ENCODE peak calls at places on chromosome 12, in four cellular contexts. L is CD8-positive, alpha-beta T cell; N is cardiac fibroblast; P is naive thymus-derived CD4-positive, alpha-beta T cell. Q is an unnamed sample.

GRCh38 chr12:92290016-92290685 is 144.5 kb upstream of the BTG1 start:
- DNase-seq in L (no peak), N (peak), P (no peak), Q (peak)

GRCh38 chr12:7667025-7667575 is 1.4 kb upstream of the APOBEC1 start:
- DNase-seq in L (no peak), N (no peak), P (no peak), Q (peak)

GRCh38 chr12:76927170-76927784 is 48.5 kb upstream of the CSRP2 start:
- DNase-seq in L (no peak), N (peak), P (no peak), Q (peak)

GRCh38 chr12:2013527-2014223 is 9.4 kb upstream of the DCP1B start:
- DNase-seq in L (no peak), N (no peak), P (no peak), Q (peak)

GRCh38 chr12:116708826-116709756 is 28.8 kb downstream of the SPRING1 start:
- DNase-seq in L (peak), N (peak), P (peak), Q (peak)

GRCh38 chr12:2652011-2652400 is 142.8 kb upstream of the FKBP4 start:
- DNase-seq in L (no peak), N (no peak), P (no peak), Q (no peak)

GRCh38 chr12:62075860-62076259 is 184.3 kb upstream of the USP15 start:
- DNase-seq in L (no peak), N (no peak), P (no peak), Q (no peak)

GRCh38 chr12:81086342-81086741 is 8.5 kb downstream of the ACSS3 start:
- DNase-seq in L (no peak), N (no peak), P (no peak), Q (no peak)

GRCh38 chr12:38664661-38665269 is 240.6 kb downstream of the CPNE8 start:
- DNase-seq in L (no peak), N (peak), P (no peak), Q (peak)

GRCh38 chr12:57736743-57737466 is 1.6 kb downstream of the AGAP2 start:
- DNase-seq in L (no peak), N (no peak), P (no peak), Q (peak)
- H3K4me3 ChIP-seq in L (no peak), N (no peak), P (no peak), Q (no peak)

DNA sequence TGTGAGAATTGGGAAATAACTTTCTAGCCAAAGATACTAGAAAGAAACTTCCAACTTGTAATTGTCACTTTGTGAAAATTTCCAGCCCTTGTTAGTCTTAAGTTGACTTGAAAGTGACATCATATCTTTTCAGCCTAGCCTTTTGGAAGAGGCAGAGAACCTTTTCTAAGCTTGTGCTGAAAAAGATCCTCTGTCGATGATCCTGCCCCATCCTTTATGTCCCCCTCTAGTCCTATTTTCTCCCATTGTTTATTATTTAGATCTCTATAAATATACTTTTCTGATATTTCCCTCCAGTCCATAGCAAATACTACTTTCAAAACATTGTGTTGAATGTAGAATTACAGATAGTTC is 2.8 kb downstream of the CHST11 start:
- DNase-seq in L (no peak), N (no peak), P (no peak), Q (peak)
- H3K4me3 ChIP-seq in L (peak), N (no peak), P (peak), Q (peak)

GRCh38 chr12:65715976-65716375 is 108.3 kb upstream of the HMGA2 start:
- DNase-seq in L (no peak), N (no peak), P (no peak), Q (no peak)
- H3K4me3 ChIP-seq in L (no peak), N (no peak), P (no peak), Q (no peak)

GRCh38 chr12:22321620-22322019 is 12.9 kb downstream of the ST8SIA1 start:
- DNase-seq in L (peak), N (peak), P (no peak), Q (peak)

GRCh38 chr12:22318122-22318737 is 16.3 kb downstream of the ST8SIA1 start:
- DNase-seq in L (no peak), N (peak), P (no peak), Q (peak)

GRCh38 chr12:22321018-22321605 is 13.4 kb downstream of the ST8SIA1 start:
- DNase-seq in L (no peak), N (no peak), P (no peak), Q (no peak)
- H3K4me3 ChIP-seq in L (no peak), N (no peak), P (no peak), Q (no peak)

DNA sequence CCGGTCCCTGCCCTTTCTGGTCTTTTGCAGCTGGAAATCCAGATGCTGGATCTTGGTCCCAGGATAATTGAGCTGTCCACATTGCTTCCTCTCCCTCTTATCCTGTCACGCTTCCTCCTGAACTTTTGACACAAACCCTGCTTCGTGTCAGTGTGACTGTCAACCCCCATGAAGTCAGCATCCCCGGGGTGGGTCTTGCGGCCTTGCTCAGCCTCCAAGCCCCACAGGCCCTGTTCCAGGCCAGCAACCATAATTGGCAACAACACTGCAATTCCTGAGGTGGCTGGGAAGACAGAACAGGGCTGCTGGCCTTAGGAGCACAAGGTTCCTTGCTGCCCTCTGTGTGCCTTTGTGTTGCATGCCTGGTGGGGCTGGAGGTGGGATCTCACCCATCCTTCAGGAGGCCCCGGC is 74.9 kb downstream of the NTF3 start:
- DNase-seq in L (no peak), N (no peak), P (no peak), Q (peak)
- H3K4me3 ChIP-seq in L (no peak), N (no peak), P (no peak), Q (no peak)

GRCh38 chr12:47814539-47815170 is 5.0 kb downstream of the HDAC7 start:
- DNase-seq in L (no peak), N (no peak), P (no peak), Q (no peak)
- H3K4me3 ChIP-seq in L (no peak), N (no peak), P (no peak), Q (no peak)

GRCh38 chr12:106141452-106141851 is 2.7 kb upstream of the NUAK1 start:
- DNase-seq in L (no peak), N (no peak), P (no peak), Q (peak)
- H3K4me3 ChIP-seq in L (no peak), N (no peak), P (no peak), Q (peak)

GRCh38 chr12:101981868-101982267 is 79.9 kb downstream of the WASHC3 start:
- DNase-seq in L (no peak), N (no peak), P (no peak), Q (no peak)
- H3K4me3 ChIP-seq in L (no peak), N (no peak), P (no peak), Q (no peak)